ENCODE peak calls at places on chromosomes 1 and 21, in ten cellular contexts. V is uterus, O is upper lobe of right lung, X is choroid plexus epithelial cell, J is bronchial epithelial cell, T is epithelial cell of proximal tubule, K is activated B cell treated with CpG ODN at 0.5 μM for 24 hours, M is psoas muscle, S is tibial nerve, R is pancreas. U is an unnamed sample.

GRCh38 chr1:67342002-67342890 is 34.6 kb downstream of the IL12RB2 start:
- DNase-seq in M (no peak), K (no peak), S (no peak), V (no peak), J (no peak), X (no peak), O (no peak), R (no peak), T (no peak), U (no peak)

GRCh38 chr1:40184193-40184592 is 23.0 kb downstream of the RLF start:
- DNase-seq in J (no peak), V (no peak), M (no peak), O (no peak), K (no peak), R (no peak), S (no peak), X (no peak), T (no peak), U (no peak)

GRCh38 chr1:108007070-108007469 is 42.1 kb upstream of the VAV3 start:
- DNase-seq in M (no peak), X (no peak), O (no peak), J (no peak), R (no peak), K (no peak), S (no peak), T (no peak), V (no peak), U (no peak)

GRCh38 chr1:107964397-107965111 is 426 bp downstream of the VAV3 start:
- DNase-seq in X (peak; percentile 44), J (peak; percentile 20), K (peak; percentile 53), M (peak; percentile 15), O (peak; percentile 67), V (no peak), T (no peak), S (no peak), R (peak; percentile 47), U (no peak)

GRCh38 chr21:34939673-34940321 is 109.3 kb downstream of the RUNX1 start:
- DNase-seq in X (no peak), R (no peak), T (no peak), M (no peak), J (peak; percentile 35), K (no peak), V (no peak), O (no peak), S (no peak), U (no peak)

GRCh38 chr1:228006034-228006792 is 585 bp upstream of the WNT3A start:
- DNase-seq in T (no peak), K (no peak), X (no peak), M (no peak), V (peak; percentile 5), R (no peak), S (no peak), J (no peak), O (peak; percentile 62), U (no peak)

GRCh38 chr1:58577676-58578073 is 623 bp upstream of the TACSTD2 start:
- DNase-seq in M (no peak), O (no peak), X (no peak), K (no peak), T (no peak), R (no peak), V (no peak), J (peak; percentile 80), S (no peak), U (no peak)

GRCh38 chr1:243264718-243265117 is 8.9 kb downstream of the SDCCAG8 start:
- DNase-seq in V (no peak), T (no peak), J (peak; percentile 80), M (no peak), S (no peak), O (no peak), R (no peak), X (peak; percentile 90), K (no peak), U (peak; percentile 76)

GRCh38 chr21:38511198-38511597 is 12.9 kb upstream of the ERG start:
- DNase-seq in T (no peak), M (no peak), X (no peak), K (no peak), O (no peak), R (no peak), J (no peak), V (no peak), S (no peak), U (no peak)

GRCh38 chr1:223853275-223853674 is 7.5 kb upstream of the TP53BP2 start:
- DNase-seq in M (no peak), J (peak; percentile 63), O (no peak), V (no peak), S (no peak), R (no peak), K (no peak), X (no peak), T (no peak), U (no peak)

GRCh38 chr1:7993593-7994479 is 32.3 kb downstream of the ERRFI1 start:
- DNase-seq in M (no peak), V (no peak), R (no peak), X (peak; percentile 88), O (no peak), S (no peak), T (no peak), J (no peak), K (no peak), U (peak; percentile 79)

GRCh38 chr1:15017105-15017504 is 136.4 kb upstream of the TMEM51 start:
- DNase-seq in O (no peak), V (no peak), X (peak; percentile 28), K (no peak), R (no peak), T (no peak), S (no peak), M (no peak), J (no peak), U (no peak)

GRCh38 chr1:150127464-150127863 is 22.3 kb upstream of the PLEKHO1 start:
- DNase-seq in S (no peak), J (no peak), O (no peak), V (no peak), T (no peak), M (no peak), K (no peak), X (no peak), R (no peak), U (no peak)

GRCh38 chr1:171801395-171801990 is 20.0 kb downstream of the METTL13 start:
- DNase-seq in O (no peak), M (no peak), K (no peak), V (no peak), X (peak; percentile 65), S (peak; percentile 32), T (no peak), J (peak; percentile 48), R (no peak), U (peak; percentile 28)

GRCh38 chr1:43373034-43373940 is 5.5 kb upstream of the ELOVL1 start:
- DNase-seq in V (no peak), X (peak; percentile 64), M (no peak), T (no peak), S (no peak), R (no peak), J (peak; percentile 96), K (no peak), O (no peak), U (peak; percentile 72)

GRCh38 chr1:182135946-182136345 is 74.4 kb upstream of the ZNF648 start:
- DNase-seq in X (no peak), S (no peak), K (no peak), O (no peak), J (no peak), V (no peak), R (no peak), M (no peak), T (no peak), U (no peak)

GRCh38 chr1:93475691-93476090 is 27.8 kb downstream of the FNBP1L start:
- DNase-seq in X (no peak), K (no peak), O (no peak), S (no peak), V (no peak), M (no peak), J (no peak), R (no peak), T (no peak), U (no peak)

GRCh38 chr1:64403331-64403730 is 66.6 kb upstream of the CACHD1 start:
- DNase-seq in K (no peak), V (no peak), X (no peak), J (no peak), S (no peak), T (no peak), R (no peak), M (no peak), O (no peak), U (peak; percentile 36)

GRCh38 chr1:247287460-247287859 is 31.6 kb downstream of the VN1R5 start:
- DNase-seq in M (no peak), K (no peak), T (no peak), V (no peak), S (no peak), J (no peak), O (no peak), X (no peak), R (no peak), U (no peak)
- TF ChIP-seq CTCF in M (no peak), K (no peak), T (peak; percentile 8), V (no peak), S (no peak), J (no peak), O (no peak), X (peak; percentile 13), R (no peak), U (peak; percentile 37)

GRCh38 chr1:205061665-205062069 is 18.7 kb downstream of the CNTN2 start:
- DNase-seq in T (no peak), M (peak; percentile 66), S (peak; percentile 87), K (peak; percentile 53), V (peak; percentile 71), J (peak; percentile 36), X (peak; percentile 74), R (peak; percentile 83), O (peak; percentile 79), U (peak; percentile 51)
- TF ChIP-seq CTCF in T (peak; percentile 94), M (peak; percentile 71), S (peak; percentile 96), K (peak; percentile 51), V (peak; percentile 75), J (peak; percentile 89), X (peak; percentile 97), R (peak; percentile 71), O (peak; percentile 78), U (peak; percentile 91)

GRCh38 chr1:156338180-156338973 is at the start of the genes CCT3 and TSACC:
- DNase-seq in K (peak; percentile 99), O (peak; percentile 99), X (peak; percentile 100), T (peak; percentile 98), J (peak; percentile 99), V (peak; percentile 100), M (peak; percentile 99), R (peak; percentile 100), S (peak; percentile 100), U (peak; percentile 100)
- TF ChIP-seq CTCF in K (no peak), O (no peak), X (no peak), T (no peak), J (no peak), V (no peak), M (no peak), R (no peak), S (peak; percentile 26), U (no peak)

GRCh38 chr1:18246543-18246942 is 138.9 kb downstream of the IGSF21 start:
- DNase-seq in R (no peak), J (no peak), V (no peak), K (no peak), M (no peak), X (no peak), T (no peak), S (no peak), O (no peak), U (no peak)
- TF ChIP-seq CTCF in R (no peak), J (no peak), V (no peak), K (no peak), M (no peak), X (no peak), T (no peak), S (no peak), O (no peak), U (peak; percentile 19)

U was measured in HFFc6.